ENCODE peak calls at places on chromosomes 5 and 9, in ten cellular contexts. F, R, G, I, Y, N, T, S, V and X are unnamed samples.

GRCh38 chr9:138022121-138022741 is 144.6 kb downstream of the CACNA1B start:
- DNase-seq in I (no peak), R (peak), N (no peak), S (no peak), F (no peak), T (no peak), Y (no peak), V (peak), G (no peak), X (no peak)

GRCh38 chr9:123609844-123610243 is 253.8 kb downstream of the CRB2 start:
- DNase-seq in S (no peak), R (no peak), F (no peak), I (no peak), N (no peak), T (no peak), V (no peak), Y (no peak), G (no peak), X (no peak)

GRCh38 chr9:89871871-89872331 is 267.1 kb downstream of the GADD45G start:
- DNase-seq in T (no peak), S (no peak), I (no peak), N (no peak), R (no peak), F (no peak), Y (no peak), G (no peak), V (no peak), X (no peak)

GRCh38 chr5:102700126-102700851 is 54.8 kb upstream of the PAM start:
- DNase-seq in S (no peak), T (no peak), F (no peak), Y (no peak), V (no peak), N (no peak), I (no peak), G (no peak), R (no peak), X (no peak)

GRCh38 chr9:107635137-107635802 is 145.7 kb upstream of the KLF4 start:
- DNase-seq in N (no peak), F (no peak), G (no peak), Y (no peak), I (no peak), S (no peak), R (no peak), V (no peak), T (peak), X (no peak)

GRCh38 chr5:57850109-57850508 is 367.5 kb upstream of the ACTBL2 start:
- DNase-seq in I (no peak), F (no peak), G (no peak), N (no peak), R (no peak), S (no peak), Y (no peak), T (no peak), V (no peak), X (no peak)

GRCh38 chr9:126372716-126373115 is 46.1 kb downstream of the MVB12B start:
- DNase-seq in V (no peak), G (no peak), I (no peak), N (no peak), F (no peak), R (no peak), S (no peak), Y (no peak), T (no peak), X (no peak)

GRCh38 chr9:87872079-87872624 is 10.5 kb upstream of the SPATA31E1 start:
- DNase-seq in F (peak), T (no peak), R (no peak), S (no peak), G (no peak), Y (peak), N (no peak), I (no peak), V (no peak), X (no peak)

GRCh38 chr5:159915913-159916840 is at the start of gene ADRA1B:
- DNase-seq in I (peak), T (no peak), N (peak), S (peak), F (peak), Y (peak), V (peak), R (peak), G (peak), X (no peak)

GRCh38 chr9:32426278-32426939 is 42.0 kb downstream of the ACO1 start:
- DNase-seq in I (no peak), R (peak), F (no peak), Y (no peak), S (no peak), G (no peak), V (peak), N (no peak), T (no peak), X (no peak)

GRCh38 chr9:4987996-4988421 is 2.9 kb downstream of the JAK2 start:
- DNase-seq in G (no peak), F (no peak), Y (peak), N (peak), I (peak), T (peak), S (peak), V (peak), R (peak), X (peak)

GRCh38 chr9:137438591-137439157 is 2.5 kb downstream of the ENTPD8 start:
- DNase-seq in R (no peak), S (no peak), V (no peak), T (no peak), Y (no peak), N (no peak), I (no peak), F (no peak), G (no peak), X (no peak)

GRCh38 chr5:170632266-170632984 is 128.6 kb downstream of the KCNIP1 start:
- DNase-seq in V (no peak), R (peak), S (no peak), Y (no peak), F (no peak), I (no peak), G (no peak), N (no peak), T (no peak), X (no peak)

GRCh38 chr9:79246170-79246569 is 325.6 kb upstream of the TLE4 start:
- DNase-seq in S (no peak), V (no peak), I (no peak), G (no peak), Y (no peak), T (no peak), R (no peak), N (no peak), F (no peak), X (no peak)

GRCh38 chr5:53032188-53032587 is 43.0 kb downstream of the ITGA2 start:
- DNase-seq in S (no peak), F (no peak), G (no peak), R (no peak), Y (no peak), N (no peak), T (no peak), V (no peak), I (no peak), X (no peak)

GRCh38 chr9:7237473-7238243 is 479.9 kb downstream of the KDM4C start:
- DNase-seq in G (no peak), I (no peak), R (no peak), T (no peak), F (no peak), Y (no peak), S (no peak), V (no peak), N (no peak), X (no peak)